ENCODE peak calls at places on chromosome 14, in seven cellular contexts. U, L, W, O, M, C and Z are unnamed samples.

GRCh38 chr14:76918751-76919421 is 92.7 kb downstream of the LRRC74A start:
- DNase-seq in L (no peak), U (peak), C (peak), O (peak), W (peak), M (no peak), Z (peak)

GRCh38 chr14:96088131-96088880 is 49.1 kb downstream of the C14orf132 start:
- DNase-seq in L (no peak), M (no peak), U (no peak), W (no peak), C (no peak), O (no peak), Z (no peak)

GRCh38 chr14:97878206-97878605 is 1081.0 kb downstream of the VRK1 start:
- DNase-seq in L (no peak), M (no peak), W (no peak), C (no peak), U (no peak), O (no peak), Z (no peak)

GRCh38 chr14:71331393-71331792 is 424.1 kb downstream of the PCNX1 start:
- DNase-seq in M (no peak), U (no peak), L (no peak), W (no peak), C (no peak), O (no peak), Z (no peak)

GRCh38 chr14:37145395-37145794 is 27.0 kb downstream of the SLC25A21 start:
- DNase-seq in L (no peak), M (no peak), O (no peak), C (no peak), W (no peak), U (no peak), Z (no peak)

GRCh38 chr14:50620341-50620740 is 47.8 kb downstream of the SAV1 start:
- DNase-seq in O (no peak), W (no peak), U (no peak), M (no peak), L (no peak), C (no peak), Z (no peak)

GRCh38 chr14:20400965-20401593 is 12.2 kb downstream of the TEP1 start:
- DNase-seq in W (no peak), L (no peak), C (no peak), O (no peak), M (no peak), U (no peak), Z (no peak)

GRCh38 chr14:77848031-77848430 is 48.1 kb downstream of the ADCK1 start:
- DNase-seq in M (no peak), C (no peak), O (no peak), L (no peak), U (no peak), W (no peak), Z (no peak)

GRCh38 chr14:74510211-74510931 is 16.8 kb downstream of the ISCA2 start:
- DNase-seq in W (no peak), L (no peak), M (no peak), C (no peak), U (no peak), O (no peak), Z (no peak)

GRCh38 chr14:76829650-76830421 is 3.6 kb downstream of the LRRC74A start:
- DNase-seq in C (peak), L (no peak), O (no peak), M (no peak), U (no peak), W (no peak), Z (no peak)

GRCh38 chr14:55600784-55601561 is 21.0 kb downstream of the KTN1 start:
- DNase-seq in O (no peak), M (no peak), U (no peak), L (no peak), W (no peak), C (no peak), Z (no peak)

GRCh38 chr14:58731465-58732330 is 93.9 kb downstream of the DACT1 start:
- DNase-seq in L (no peak), M (no peak), O (peak), C (no peak), W (no peak), U (peak), Z (no peak)

GRCh38 chr14:89040080-89040437 is 215.6 kb downstream of the TTC8 start:
- DNase-seq in C (no peak), M (no peak), U (no peak), W (no peak), O (no peak), L (no peak), Z (no peak)

GRCh38 chr14:71403673-71404072 is 496.4 kb downstream of the PCNX1 start:
- DNase-seq in M (peak), C (no peak), W (no peak), U (no peak), L (no peak), O (no peak), Z (peak)

GRCh38 chr14:96255501-96256366 is at the start of gene BDKRB1:
- DNase-seq in O (peak), M (no peak), C (no peak), W (no peak), U (no peak), L (no peak), Z (no peak)

GRCh38 chr14:71209888-71210287 is 302.6 kb downstream of the PCNX1 start:
- DNase-seq in C (no peak), U (no peak), L (no peak), O (no peak), W (no peak), M (no peak), Z (no peak)

GRCh38 chr14:103136388-103137271 is 13.4 kb downstream of the TNFAIP2 start:
- DNase-seq in L (no peak), M (no peak), U (no peak), O (peak), W (no peak), C (no peak), Z (no peak)